ENCODE peak calls at places on chromosomes 13 and 19, in five cellular contexts. W is right atrium auricular region; L is mucosa of descending colon; F is CD8-positive, alpha-beta T cell; D is uterus. T is an unnamed sample.

GRCh38 chr13:94236876-94237275 is 242.6 kb downstream of the DCT start:
- DNase-seq in W (no peak), L (no peak), F (no peak), D (no peak), T (no peak)

GRCh38 chr19:1663854-1664253 is 11.4 kb upstream of the TCF3 start:
- DNase-seq in W (no peak), L (no peak), F (no peak), D (no peak), T (no peak)

GRCh38 chr13:51370811-51371210 is 31.3 kb downstream of the SERPINE3 start:
- DNase-seq in W (no peak), L (no peak), F (no peak), D (no peak), T (no peak)

GRCh38 chr13:73090116-73090811 is 31.5 kb downstream of the KLF5 start:
- DNase-seq in W (no peak), L (peak; percentile 48), F (no peak), D (no peak), T (peak; percentile 82)

GRCh38 chr13:98187862-98188261 is 10.8 kb upstream of the RNF113B start:
- DNase-seq in W (no peak), L (no peak), F (no peak), D (no peak), T (no peak)

GRCh38 chr13:93861818-93862217 is 617.7 kb downstream of the DCT start:
- DNase-seq in W (peak; percentile 63), L (no peak), F (no peak), D (no peak), T (no peak)

GRCh38 chr13:81395368-81395767 is 1054.4 kb upstream of the SPRY2 start:
- DNase-seq in W (no peak), L (peak; percentile 68), F (no peak), D (no peak), T (no peak)

GRCh38 chr19:20182232-20182785 is 15.3 kb downstream of the ZNF486 start:
- DNase-seq in W (no peak), L (no peak), F (no peak), D (no peak), T (no peak)

GRCh38 chr13:30371649-30372265 is 50.5 kb upstream of the UBE2L5 start:
- DNase-seq in W (no peak), L (peak; percentile 51), F (peak; percentile 75), D (no peak), T (no peak)

GRCh38 chr13:103431880-103432279 is 365.7 kb upstream of the SLC10A2 start:
- DNase-seq in W (no peak), L (no peak), F (no peak), D (no peak), T (no peak)

GRCh38 chr19:1000095-1000494 is at the start of gene GRIN3B:
- DNase-seq in W (no peak), L (peak; percentile 81), F (peak; percentile 75), D (peak; percentile 54), T (peak; percentile 75)

GRCh38 chr19:40599331-40600085 is 1.7 kb upstream of the LTBP4 start:
- DNase-seq in W (no peak), L (peak; percentile 40), F (no peak), D (peak; percentile 57), T (no peak)

GRCh38 chr13:48624858-48625257 is 28.9 kb upstream of the CYSLTR2 start:
- DNase-seq in W (no peak), L (no peak), F (no peak), D (no peak), T (no peak)

GRCh38 chr13:42486711-42487198 is 87.2 kb upstream of the TNFSF11 start:
- DNase-seq in W (no peak), L (no peak), F (no peak), D (no peak), T (no peak)

GRCh38 chr13:80871481-80871880 is 530.6 kb upstream of the SPRY2 start:
- DNase-seq in W (no peak), L (no peak), F (no peak), D (no peak), T (no peak)

GRCh38 chr19:12667903-12668302 is 1.3 kb downstream of the WDR83 start:
- DNase-seq in W (no peak), L (no peak), F (no peak), D (no peak), T (no peak)

GRCh38 chr19:12666305-12667048 is at the start of the genes MAN2B1 and WDR83:
- DNase-seq in W (peak; percentile 68), L (peak; percentile 86), F (peak; percentile 77), D (peak; percentile 75), T (peak; percentile 80)

GRCh38 chr19:12665281-12665573 is 1.3 kb downstream of the MAN2B1 start:
- DNase-seq in W (peak; percentile 65), L (peak; percentile 52), F (peak; percentile 56), D (no peak), T (no peak)

GRCh38 chr19:12664406-12665280 is 1.9 kb downstream of the MAN2B1 start:
- DNase-seq in W (no peak), L (no peak), F (no peak), D (no peak), T (no peak)

GRCh38 chr19:12665646-12666304 is 767 bp downstream of the MAN2B1 start:
- DNase-seq in W (no peak), L (no peak), F (no peak), D (no peak), T (no peak)
- H3K4me1 ChIP-seq in W (no peaks in the 10 kb centered on the region), L (peaks cover 33% of the 10 kb centered on the region), F (peaks cover 46% of the 10 kb centered on the region), D (peaks cover 14% of the 10 kb centered on the region), T (peaks cover 12% of the 10 kb centered on the region)

DNA sequence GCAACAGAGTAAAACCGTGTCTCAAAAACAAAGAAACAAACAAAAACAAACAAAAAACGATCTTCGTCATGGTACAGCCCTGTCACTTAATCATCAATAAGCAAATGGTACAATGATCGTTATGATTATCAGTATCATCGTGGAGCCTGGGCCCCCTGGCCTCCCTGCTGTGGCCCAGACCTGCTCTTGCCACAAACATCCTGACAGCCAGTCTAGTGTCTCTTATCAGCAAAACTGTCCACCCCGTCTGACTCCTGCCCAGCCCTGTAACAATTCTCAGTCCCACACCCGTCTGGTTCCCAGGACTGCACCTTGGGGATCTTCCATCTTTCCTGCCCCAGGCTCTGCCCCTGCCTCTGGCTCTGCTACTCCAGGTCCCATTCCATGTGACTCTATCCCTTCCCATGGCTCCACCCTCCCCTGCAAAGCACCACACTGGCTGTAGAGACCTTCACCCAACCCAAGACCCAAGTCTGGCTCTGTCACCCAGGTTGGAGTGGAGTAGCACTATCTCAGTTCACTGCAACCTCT is 5.7 kb downstream of the ZNF653 start:
- DNase-seq in W (no peak), L (no peak), F (no peak), D (no peak), T (no peak)
- TF ChIP-seq CTCF in W (no peak), L (no peak), F (no peak), D (no peak), T (no peak)

GRCh38 chr19:58034476-58034790 is 608 bp downstream of the ZSCAN1 start:
- DNase-seq in W (no peak), L (no peak), F (no peak), D (no peak), T (no peak)
- H3K4me3 ChIP-seq in W (peak overlapping the region; percentile 55), L (no peak overlapping the region), F (no peak overlapping the region), D (peak overlapping the region; percentile 31), T (no peak overlapping the region)

GRCh38 chr19:38693380-38694223 is 46.2 kb downstream of the ACTN4 start:
- DNase-seq in W (no peak), L (no peak), F (peak; percentile 49), D (no peak), T (peak; percentile 76)

GRCh38 chr19:38697197-38697596 is 47.1 kb downstream of the CAPN12 start:
- DNase-seq in W (no peak), L (no peak), F (no peak), D (no peak), T (no peak)

GRCh38 chr19:38696733-38697055 is 47.6 kb downstream of the CAPN12 start:
- DNase-seq in W (no peak), L (no peak), F (no peak), D (no peak), T (no peak)

GRCh38 chr19:38695832-38696732 is 48.2 kb downstream of the CAPN12 start:
- DNase-seq in W (no peak), L (no peak), F (no peak), D (no peak), T (no peak)

GRCh38 chr19:38695319-38695683 is 47.9 kb downstream of the ACTN4 start:
- DNase-seq in W (no peak), L (no peak), F (no peak), D (no peak), T (no peak)
- H3K4me1 ChIP-seq in W (peaks cover 3% of the 10 kb centered on the region), L (peaks cover 82% of the 10 kb centered on the region), F (peaks cover 33% of the 10 kb centered on the region), D (peaks cover 46% of the 10 kb centered on the region), T (peaks cover 73% of the 10 kb centered on the region)

GRCh38 chr13:102089722-102090121 is 312.1 kb downstream of the FGF14 start:
- DNase-seq in W (no peak), L (no peak), F (no peak), D (no peak), T (no peak)
- TF ChIP-seq CTCF in W (no peak), L (no peak), F (no peak), D (no peak), T (no peak)

GRCh38 chr13:40401911-40402776 is 264.3 kb downstream of the FOXO1 start:
- DNase-seq in W (peak; percentile 98), L (peak; percentile 95), F (peak; percentile 32), D (peak; percentile 98), T (peak; percentile 76)

GRCh38 chr13:40402931-40403412 is 263.5 kb downstream of the FOXO1 start:
- DNase-seq in W (no peak), L (peak; percentile 42), F (no peak), D (peak; percentile 52), T (peak; percentile 47)

GRCh38 chr13:40403509-40404241 is 262.8 kb downstream of the FOXO1 start:
- DNase-seq in W (no peak), L (peak; percentile 33), F (no peak), D (no peak), T (no peak)

GRCh38 chr13:40398060-40398459 is 268.4 kb downstream of the FOXO1 start:
- DNase-seq in W (no peak), L (no peak), F (no peak), D (no peak), T (no peak)

DNA sequence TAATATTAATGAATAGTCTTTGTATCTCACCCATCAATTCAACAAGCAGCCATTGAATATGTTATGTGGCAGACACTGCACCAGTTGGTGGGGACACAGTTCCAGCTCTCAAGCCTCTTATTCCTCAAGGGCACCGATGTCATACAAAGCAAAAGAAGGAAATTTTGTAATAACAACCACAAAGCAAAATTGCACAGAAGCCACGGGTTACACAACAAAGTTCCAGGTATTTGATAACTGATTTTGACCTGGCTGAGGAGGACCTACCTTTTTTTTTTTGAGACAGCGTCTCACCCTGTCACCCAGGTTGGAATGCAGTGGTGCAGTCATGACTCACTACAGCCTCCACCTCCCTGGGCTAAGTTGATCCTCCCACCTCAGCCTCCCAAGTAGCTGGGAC is 266.7 kb downstream of the FOXO1 start:
- DNase-seq in W (no peak), L (no peak), F (no peak), D (no peak), T (no peak)
- H3K4me3 ChIP-seq in W (no peak overlapping the region), L (no peak overlapping the region), F (no peak overlapping the region), D (no peak overlapping the region), T (no peak overlapping the region)

DNA sequence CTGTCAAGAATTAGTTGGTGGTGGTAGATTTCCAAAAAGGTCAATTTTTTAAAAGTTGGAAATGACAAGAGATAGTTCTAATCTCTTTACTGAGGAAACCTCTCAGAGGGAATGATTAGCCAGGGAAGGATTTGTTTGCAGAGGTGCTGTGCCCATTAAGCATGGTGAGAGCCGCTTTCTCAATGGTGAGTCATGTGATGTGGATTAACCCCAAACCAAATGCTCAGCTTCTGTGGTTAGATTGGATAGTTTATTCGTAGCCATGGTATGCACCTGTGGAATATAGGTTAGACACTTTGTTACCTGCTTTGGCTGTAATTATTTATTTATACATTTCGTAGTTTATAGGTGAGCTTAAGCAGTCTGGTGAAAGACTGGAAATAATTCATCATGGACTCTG is 7.1 kb downstream of the HNRNPM start:
- DNase-seq in W (no peak), L (no peak), F (no peak), D (no peak), T (no peak)
- H3K4me1 ChIP-seq in W (no peaks in the 10 kb centered on the region), L (peaks cover 51% of the 10 kb centered on the region), F (peaks cover 63% of the 10 kb centered on the region), D (peaks cover 14% of the 10 kb centered on the region), T (peaks cover 13% of the 10 kb centered on the region)

T was measured in Caco-2.